ENCODE peak calls at places on chromosomes 16 and 17, in five cellular contexts. T, E, W, H and O are unnamed samples.
A peak's percentile ranks its signal among the peaks of the same experiment; 100 is the strongest.

GRCh38 chr17:44084131-44084538 is 13.6 kb downstream of the G6PC3 start:
- DNase-seq in T (no peak), E (no peak), W (no peak), H (no peak), O (no peak)

GRCh38 chr17:61605692-61606091 is 14.7 kb upstream of the NACA2 start:
- DNase-seq in T (no peak), E (no peak), W (no peak), H (no peak), O (no peak)

GRCh38 chr16:50067290-50067853 is 1.6 kb downstream of the HEATR3 start:
- DNase-seq in T (no peak), E (no peak), W (no peak), H (no peak), O (peak; percentile 6)

GRCh38 chr17:59848778-59849177 is 44.0 kb downstream of the TUBD1 start:
- DNase-seq in T (no peak), E (peak; percentile 88), W (no peak), H (no peak), O (no peak)

GRCh38 chr17:13884347-13884746 is 185.0 kb upstream of the COX10 start:
- DNase-seq in T (no peak), E (no peak), W (no peak), H (no peak), O (no peak)

GRCh38 chr17:68355093-68355492 is 63.8 kb downstream of the ARSG start:
- DNase-seq in T (no peak), E (no peak), W (no peak), H (no peak), O (no peak)

GRCh38 chr17:76506408-76507328 is 5.4 kb upstream of the RHBDF2 start:
- DNase-seq in T (peak; percentile 18), E (peak; percentile 95), W (peak; percentile 89), H (peak; percentile 61), O (peak; percentile 72)

GRCh38 chr17:81516439-81516838 is 3.8 kb upstream of the ACTG1 start:
- DNase-seq in T (no peak), E (peak; percentile 76), W (no peak), H (no peak), O (no peak)

GRCh38 chr16:55040366-55041086 is 109.9 kb downstream of the IRX5 start:
- DNase-seq in T (no peak), E (no peak), W (no peak), H (no peak), O (no peak)

GRCh38 chr17:74738051-74738996 is 1.3 kb downstream of the RAB37 start:
- DNase-seq in T (no peak), E (no peak), W (peak; percentile 52), H (no peak), O (peak; percentile 58)

GRCh38 chr17:66548158-66548557 is 245.7 kb downstream of the PRKCA start:
- DNase-seq in T (no peak), E (no peak), W (no peak), H (no peak), O (no peak)

GRCh38 chr17:75575197-75575596 is 12.4 kb upstream of the MYO15B start:
- DNase-seq in T (no peak), E (no peak), W (no peak), H (no peak), O (no peak)

GRCh38 chr16:88631384-88631783 is 7.0 kb upstream of the IL17C start:
- DNase-seq in T (no peak), E (no peak), W (no peak), H (no peak), O (no peak)

GRCh38 chr16:78988361-78988992 is 612.1 kb downstream of the MAF start:
- DNase-seq in T (no peak), E (no peak), W (no peak), H (no peak), O (peak; percentile 61)

GRCh38 chr17:75876190-75876937 is 2.0 kb downstream of the TRIM47 start:
- DNase-seq in T (no peak), E (no peak), W (peak; percentile 56), H (no peak), O (peak; percentile 73)

GRCh38 chr17:50778988-50779387 is 11.7 kb upstream of the ANKRD40CL start:
- DNase-seq in T (no peak), E (peak; percentile 15), W (no peak), H (no peak), O (no peak)

GRCh38 chr17:73508931-73509605 is 135.2 kb downstream of the SDK2 start:
- DNase-seq in T (no peak), E (no peak), W (no peak), H (no peak), O (no peak)

GRCh38 chr16:12406840-12407690 is 396.6 kb downstream of the CPPED1 start:
- DNase-seq in T (no peak), E (no peak), W (no peak), H (no peak), O (no peak)

GRCh38 chr16:27838536-27839175 is 224.9 kb downstream of the GSG1L start:
- DNase-seq in T (no peak), E (peak; percentile 43), W (no peak), H (no peak), O (no peak)

GRCh38 chr17:79148584-79148983 is 74.0 kb downstream of the ENGASE start:
- DNase-seq in T (no peak), E (no peak), W (no peak), H (no peak), O (no peak)

GRCh38 chr16:4987580-4988374 is 29.6 kb downstream of the SEC14L5 start:
- DNase-seq in T (no peak), E (no peak), W (no peak), H (no peak), O (peak; percentile 68)

GRCh38 chr17:17139972-17140589 is 66.1 kb downstream of the PLD6 start:
- DNase-seq in T (no peak), E (no peak), W (no peak), H (no peak), O (peak; percentile 85)

GRCh38 chr16:4521971-4522623 is 16.5 kb downstream of the CDIP1 start:
- DNase-seq in T (no peak), E (peak; percentile 6), W (no peak), H (peak; percentile 49), O (peak; percentile 91)

GRCh38 chr17:53668854-53669253 is 153.9 kb upstream of the KIF2B start:
- DNase-seq in T (no peak), E (no peak), W (no peak), H (no peak), O (no peak)

GRCh38 chr17:16027708-16028584 is 28.3 kb downstream of the TTC19 start:
- DNase-seq in T (no peak), E (no peak), W (no peak), H (no peak), O (no peak)

GRCh38 chr16:89193021-89193575 is 7.2 kb downstream of the SLC22A31 start:
- DNase-seq in T (no peak), E (peak; percentile 94), W (no peak), H (no peak), O (no peak)

GRCh38 chr16:84040206-84040822 is 2.3 kb downstream of the SLC38A8 start:
- DNase-seq in T (no peak), E (no peak), W (no peak), H (no peak), O (no peak)

GRCh38 chr17:28871056-28871579 is 16.3 kb downstream of the ERAL1 start:
- DNase-seq in T (no peak), E (no peak), W (peak; percentile 14), H (no peak), O (no peak)

GRCh38 chr16:11393861-11394592 is 48.8 kb downstream of the RMI2 start:
- DNase-seq in T (no peak), E (peak; percentile 67), W (no peak), H (no peak), O (no peak)

GRCh38 chr16:75566889-75567255 is 693 bp downstream of the GABARAPL2 start:
- DNase-seq in T (no peak), E (no peak), W (no peak), H (no peak), O (no peak)